ENCODE peak calls at places on chromosomes 5 and 9, in four cellular contexts. F, H, Z and M are unnamed samples.

GRCh38 chr5:125032286-125032685 is 285.8 kb upstream of the ZNF608 start:
- DNase-seq in H (no peak), F (no peak), Z (no peak), M (no peak)

GRCh38 chr9:91852801-91853347 is 97.2 kb downstream of the ROR2 start:
- DNase-seq in Z (peak; percentile 26), H (no peak), F (peak; percentile 5), M (no peak)

GRCh38 chr9:26779072-26779471 is 113.5 kb downstream of the CAAP1 start:
- DNase-seq in H (no peak), Z (no peak), F (no peak), M (no peak)

GRCh38 chr9:89022071-89022721 is 30.9 kb downstream of the S1PR3 start:
- DNase-seq in Z (no peak), F (no peak), H (peak; percentile 90), M (no peak)

GRCh38 chr5:132439521-132440206 is 50.9 kb downstream of the IRF1 start:
- DNase-seq in H (no peak), F (peak; percentile 78), Z (peak; percentile 78), M (no peak)

GRCh38 chr9:85431396-85432102 is 310.2 kb downstream of the AGTPBP1 start:
- DNase-seq in Z (no peak), H (no peak), F (no peak), M (no peak)

GRCh38 chr9:24436761-24437160 is 108.9 kb downstream of the IZUMO3 start:
- DNase-seq in H (no peak), Z (no peak), F (no peak), M (no peak)

GRCh38 chr9:33867747-33868429 is 50.9 kb downstream of the UBE2R2 start:
- DNase-seq in F (peak; percentile 79), H (peak; percentile 57), Z (peak; percentile 66), M (no peak)

GRCh38 chr5:15719784-15720183 is 219.8 kb downstream of the FBXL7 start:
- DNase-seq in F (no peak), H (no peak), Z (no peak), M (no peak)

GRCh38 chr5:10288600-10289213 is 19.0 kb downstream of the CMBL start:
- DNase-seq in H (peak; percentile 92), Z (peak; percentile 74), F (no peak), M (no peak)

GRCh38 chr5:117559005-117559844 is 984.6 kb upstream of the SEMA6A start:
- DNase-seq in H (no peak), Z (no peak), F (no peak), M (no peak)

GRCh38 chr9:82729141-82729540 is 333.8 kb downstream of the RASEF start:
- DNase-seq in F (no peak), H (no peak), Z (no peak), M (no peak)

GRCh38 chr9:93182572-93182971 is 1.4 kb upstream of the WNK2 start:
- DNase-seq in H (no peak), F (no peak), Z (no peak), M (no peak)

GRCh38 chr9:116369706-116370105 is 216.1 kb downstream of the PAPPA start:
- DNase-seq in Z (no peak), F (no peak), H (no peak), M (no peak)

GRCh38 chr9:103942171-103942570 is 151.9 kb upstream of the SMC2 start:
- DNase-seq in H (no peak), F (no peak), Z (no peak), M (no peak)

DNA sequence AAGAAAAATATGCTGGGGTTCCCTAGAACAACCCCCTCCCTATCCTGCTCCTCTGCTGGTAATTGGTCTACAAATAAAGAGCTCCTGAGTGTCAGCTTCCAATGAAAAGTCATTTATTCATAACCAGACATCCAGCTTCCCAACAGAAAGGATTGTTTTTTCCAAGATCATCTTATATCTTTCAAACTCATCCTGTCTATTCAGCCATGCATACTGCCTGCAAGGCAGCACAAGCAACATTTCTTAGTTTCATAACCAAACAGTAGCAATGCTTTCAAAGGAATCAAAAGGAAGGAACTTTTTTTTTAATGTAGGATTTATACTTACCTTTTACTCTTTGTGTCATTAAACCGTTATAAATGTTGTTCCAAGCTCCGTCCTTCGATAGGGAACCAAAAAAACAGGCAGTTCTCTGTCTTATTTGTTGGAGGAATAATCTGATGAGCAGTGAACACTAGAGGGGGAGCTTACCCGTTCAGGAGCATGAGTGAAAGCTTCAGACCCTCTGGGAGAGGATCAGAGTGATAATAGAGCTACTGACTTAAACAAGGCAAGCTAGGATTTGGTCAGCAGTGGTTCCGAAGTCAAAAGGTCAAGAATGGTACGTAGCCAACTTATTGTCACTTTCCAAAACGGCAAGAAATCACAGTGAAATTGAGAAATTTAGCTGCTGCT is 893.1 kb downstream of the NR2F1-AS1 start:
- DNase-seq in H (no peak), Z (no peak), F (no peak), M (no peak)
- TF ChIP-seq CTCF in H (peak; percentile 26), Z (peak; percentile 35), F (no peak), M (peak; percentile 86)

GRCh38 chr9:32258482-32258881 is 126.0 kb upstream of the ACO1 start:
- DNase-seq in Z (no peak), H (no peak), F (no peak), M (no peak)

GRCh38 chr9:32265037-32265436 is 119.4 kb upstream of the ACO1 start:
- DNase-seq in H (no peak), F (no peak), Z (no peak), M (no peak)

GRCh38 chr9:32260481-32260880 is 124.0 kb upstream of the ACO1 start:
- DNase-seq in Z (no peak), F (no peak), H (no peak), M (no peak)

GRCh38 chr9:32264171-32264862 is 120.1 kb upstream of the ACO1 start:
- DNase-seq in F (no peak), H (no peak), Z (no peak), M (no peak)
- TF ChIP-seq CTCF in F (no peak), H (no peak), Z (no peak), M (no peak)

DNA sequence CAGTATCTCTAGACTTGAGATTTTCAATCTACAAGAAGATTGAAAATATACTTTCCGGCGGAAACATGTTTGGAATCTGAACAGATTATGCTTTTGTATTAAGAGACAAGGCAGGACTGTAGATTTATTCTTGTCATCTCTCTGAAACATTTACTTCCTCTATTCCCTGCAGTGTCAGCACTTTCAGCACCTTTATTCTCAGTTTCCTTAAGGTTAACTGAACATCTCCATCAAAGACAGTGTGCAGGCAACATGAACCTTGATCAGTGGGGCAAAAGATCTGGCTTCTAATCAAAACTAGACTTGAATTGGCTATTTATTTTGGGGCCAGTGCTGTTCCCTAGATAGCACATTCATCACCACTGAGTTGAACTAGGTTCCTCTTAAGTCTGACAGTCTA is 129.9 kb upstream of the HCN1 start:
- DNase-seq in F (no peak), Z (no peak), H (no peak), M (no peak)
- TF ChIP-seq CTCF in F (no peak), Z (no peak), H (no peak), M (no peak)

DNA sequence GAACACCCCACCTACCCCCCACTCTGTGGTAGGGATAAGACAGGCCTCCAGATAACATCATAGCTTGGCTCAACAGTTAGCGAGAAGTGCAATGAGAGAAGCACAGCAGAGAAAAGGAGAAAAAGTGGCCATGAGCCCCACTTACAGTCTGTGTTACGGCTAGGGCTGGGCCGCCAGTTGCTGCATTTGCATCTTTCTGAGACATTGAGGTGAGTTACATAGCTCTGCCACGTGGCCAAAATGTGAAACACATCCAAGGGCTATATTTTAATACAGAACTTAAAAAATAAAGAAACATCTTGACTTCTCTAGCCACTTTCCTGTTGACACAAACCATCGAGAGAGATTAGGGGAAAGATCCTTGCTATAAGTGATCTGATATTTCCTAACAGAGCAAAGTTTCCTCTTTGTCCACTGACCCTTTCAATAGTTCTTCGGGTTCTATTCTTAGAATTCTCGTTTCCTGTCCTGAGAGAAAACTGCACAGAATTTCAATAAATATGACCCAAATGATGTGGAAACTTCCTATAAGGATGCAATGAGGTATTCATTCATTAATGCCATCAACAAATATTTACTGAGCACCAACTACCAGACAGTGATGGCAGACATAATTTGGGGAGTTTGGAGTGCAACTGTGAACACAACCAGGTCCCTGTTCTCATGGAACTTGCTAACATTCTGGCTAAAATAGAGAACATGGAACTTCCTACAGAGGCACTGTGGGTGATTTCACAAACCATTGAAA is 3.3 kb upstream of the TLE4 start:
- DNase-seq in Z (no peak), H (no peak), F (no peak), M (no peak)
- TF ChIP-seq CTCF in Z (no peak), H (no peak), F (no peak), M (no peak)

DNA sequence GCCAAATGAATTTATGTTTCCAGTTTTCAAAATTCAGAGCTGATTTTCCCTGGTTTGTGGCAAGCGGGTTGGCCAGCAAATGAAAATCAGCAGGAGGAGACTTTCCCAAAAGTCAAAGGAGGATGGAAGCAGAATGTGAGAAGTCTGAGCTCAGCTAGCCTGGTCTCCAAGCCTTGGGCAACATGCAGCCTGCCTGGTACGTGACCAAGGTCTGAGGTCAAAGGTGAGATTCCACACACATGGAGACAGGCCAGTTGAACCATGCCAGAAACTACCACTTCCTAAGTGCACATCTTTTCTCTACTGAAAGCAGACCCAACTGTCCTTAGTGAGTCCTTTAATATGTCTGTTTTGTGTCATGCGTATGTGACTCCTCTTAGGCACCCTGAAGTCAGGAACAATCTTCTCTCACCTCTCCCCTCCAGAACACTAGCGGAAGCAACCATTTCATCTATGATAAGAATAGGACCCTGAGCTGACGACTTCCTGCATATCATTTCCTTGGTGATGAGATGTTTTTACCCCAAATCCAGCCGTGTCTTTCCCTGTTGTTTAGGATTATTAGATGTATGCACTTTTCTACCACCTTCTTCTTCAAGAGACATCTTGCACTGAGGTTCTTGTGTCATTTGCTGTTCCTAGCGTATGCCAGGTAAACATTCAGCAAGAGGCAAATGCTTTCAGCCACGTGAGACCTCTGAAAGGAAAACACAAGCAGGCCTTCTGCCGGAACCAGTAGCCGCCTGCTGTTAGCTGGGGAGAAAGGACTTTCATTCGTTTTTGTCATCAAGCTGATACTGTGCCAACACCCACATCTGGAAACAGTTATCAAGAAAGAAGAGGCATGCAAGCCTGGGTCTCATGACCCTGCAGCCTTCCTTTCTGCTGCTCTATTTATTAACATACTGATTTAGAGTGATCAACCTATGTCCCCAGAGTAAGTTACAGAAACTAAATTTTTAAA is 9.7 kb upstream of the TGFBI start:
- DNase-seq in H (no peak), F (peak; percentile 49), Z (no peak), M (no peak)
- TF ChIP-seq CTCF in H (no peak), F (no peak), Z (peak; percentile 52), M (peak; percentile 75)